ENCODE peak calls at places on chromosomes 2 and 18, in four cellular contexts. D is cardiac muscle cell, Y is thoracic aorta, J is cardiac fibroblast. X is an unnamed sample.

GRCh38 chr2:101528501-101528900 is 53.6 kb upstream of the RFX8 start:
- DNase-seq in D (no peak), Y (no peak), J (no peak), X (no peak)

GRCh38 chr2:177429688-177430325 is 37.2 kb downstream of the AGPS start:
- DNase-seq in D (no peak), Y (no peak), J (peak; percentile 94), X (no peak)

GRCh38 chr2:118032169-118033013 is 18.5 kb upstream of the CCDC93 start:
- DNase-seq in D (peak; percentile 65), Y (no peak), J (peak; percentile 58), X (no peak)

GRCh38 chr2:55885129-55885943 is 38.2 kb downstream of the EFEMP1 start:
- DNase-seq in D (no peak), Y (no peak), J (peak; percentile 98), X (no peak)

GRCh38 chr2:190344275-190344827 is 962 bp downstream of the INPP1 start:
- DNase-seq in D (no peak), Y (no peak), J (peak; percentile 33), X (no peak)

GRCh38 chr2:59025157-59025757 is 784.1 kb upstream of the FANCL start:
- DNase-seq in D (peak; percentile 74), Y (no peak), J (peak; percentile 6), X (no peak)

GRCh38 chr2:80361904-80362303 is 57.4 kb upstream of the LRRTM1 start:
- DNase-seq in D (no peak), Y (no peak), J (no peak), X (no peak)

GRCh38 chr2:228181098-228182019 is at the start of gene SPHKAP:
- DNase-seq in D (peak; percentile 78), Y (no peak), J (no peak), X (no peak)

GRCh38 chr2:238100049-238100820 is at the start of gene ESPNL:
- DNase-seq in D (no peak), Y (no peak), J (no peak), X (peak; percentile 83)

DNA sequence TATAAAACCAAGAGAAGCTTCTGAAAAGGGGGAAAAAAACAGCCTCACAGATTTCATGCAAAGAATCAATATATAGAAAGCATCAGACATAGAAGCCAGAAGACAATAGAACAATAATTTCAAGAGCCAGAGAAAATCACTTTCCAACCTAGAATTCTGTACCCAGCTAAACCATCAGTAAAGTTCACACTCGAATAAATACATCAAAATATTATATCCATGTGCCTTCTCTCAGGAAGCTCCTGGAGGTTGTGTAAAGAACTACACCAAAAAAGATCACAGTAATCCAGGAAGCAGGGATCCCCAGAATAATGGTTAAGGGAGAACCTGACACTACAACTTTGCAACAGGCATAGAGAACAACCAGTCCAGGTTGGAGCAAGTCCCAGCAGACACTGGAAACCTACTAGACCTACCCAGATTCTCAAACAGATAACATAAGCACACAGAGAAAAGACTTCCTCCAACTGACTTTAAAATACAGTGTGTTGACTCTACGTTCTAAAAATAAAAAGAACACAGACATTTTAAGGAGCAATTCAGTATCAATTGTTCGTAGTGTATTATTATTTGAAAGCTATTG is 401.9 kb upstream of the HS6ST1 start:
- DNase-seq in D (no peak), Y (no peak), J (no peak), X (no peak)
- TF ChIP-seq CTCF in D (peak; percentile 21), Y (no peak), J (peak; percentile 5), X (peak; percentile 14)

DNA sequence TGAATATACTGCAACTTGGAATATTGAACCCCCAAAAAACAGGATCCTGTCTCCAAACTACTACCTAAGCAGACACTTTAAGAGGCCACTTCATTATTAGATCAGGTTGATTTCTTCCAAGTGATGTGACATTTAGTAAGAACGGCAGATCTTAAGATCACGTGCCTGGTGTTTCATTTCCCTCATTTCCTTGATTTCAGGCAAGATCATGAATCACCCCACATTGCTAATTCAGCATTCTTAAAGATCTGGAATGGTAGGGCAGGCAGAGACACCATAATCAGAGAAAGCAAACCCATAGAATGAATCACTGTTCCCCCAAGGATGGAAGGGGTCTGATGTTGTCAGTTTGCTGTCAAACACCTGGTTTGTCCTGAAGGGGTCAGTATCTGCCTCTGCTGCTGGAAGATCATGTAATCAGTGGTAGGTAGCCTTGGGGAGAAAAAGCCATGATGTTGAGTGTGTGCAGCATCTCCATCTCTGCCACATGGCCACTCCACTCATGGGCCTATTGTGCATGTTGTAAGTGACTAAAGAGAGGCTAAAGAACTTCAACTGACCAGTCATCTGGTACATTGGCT is 133.9 kb downstream of the ARHGAP15 start:
- DNase-seq in D (no peak), Y (no peak), J (peak; percentile 18), X (no peak)
- TF ChIP-seq CTCF in D (no peak), Y (no peak), J (peak; percentile 21), X (no peak)

GRCh38 chr2:68812256-68812655 is 58.9 kb downstream of the BMP10 start:
- DNase-seq in D (no peak), Y (no peak), J (no peak), X (no peak)
- TF ChIP-seq CTCF in D (no peak), Y (no peak), J (no peak), X (peak; percentile 31)

GRCh38 chr18:8450013-8450412 is 159.2 kb upstream of the RAB12 start:
- DNase-seq in D (peak; percentile 11), Y (no peak), J (no peak), X (peak; percentile 17)
- TF ChIP-seq CTCF in D (peak; percentile 57), Y (peak; percentile 13), J (peak; percentile 57), X (peak; percentile 41)

GRCh38 chr2:20675701-20676352 is 8.9 kb downstream of the GDF7 start:
- DNase-seq in D (no peak), Y (no peak), J (no peak), X (no peak)
- TF ChIP-seq CTCF in D (no peak), Y (no peak), J (no peak), X (no peak)

DNA sequence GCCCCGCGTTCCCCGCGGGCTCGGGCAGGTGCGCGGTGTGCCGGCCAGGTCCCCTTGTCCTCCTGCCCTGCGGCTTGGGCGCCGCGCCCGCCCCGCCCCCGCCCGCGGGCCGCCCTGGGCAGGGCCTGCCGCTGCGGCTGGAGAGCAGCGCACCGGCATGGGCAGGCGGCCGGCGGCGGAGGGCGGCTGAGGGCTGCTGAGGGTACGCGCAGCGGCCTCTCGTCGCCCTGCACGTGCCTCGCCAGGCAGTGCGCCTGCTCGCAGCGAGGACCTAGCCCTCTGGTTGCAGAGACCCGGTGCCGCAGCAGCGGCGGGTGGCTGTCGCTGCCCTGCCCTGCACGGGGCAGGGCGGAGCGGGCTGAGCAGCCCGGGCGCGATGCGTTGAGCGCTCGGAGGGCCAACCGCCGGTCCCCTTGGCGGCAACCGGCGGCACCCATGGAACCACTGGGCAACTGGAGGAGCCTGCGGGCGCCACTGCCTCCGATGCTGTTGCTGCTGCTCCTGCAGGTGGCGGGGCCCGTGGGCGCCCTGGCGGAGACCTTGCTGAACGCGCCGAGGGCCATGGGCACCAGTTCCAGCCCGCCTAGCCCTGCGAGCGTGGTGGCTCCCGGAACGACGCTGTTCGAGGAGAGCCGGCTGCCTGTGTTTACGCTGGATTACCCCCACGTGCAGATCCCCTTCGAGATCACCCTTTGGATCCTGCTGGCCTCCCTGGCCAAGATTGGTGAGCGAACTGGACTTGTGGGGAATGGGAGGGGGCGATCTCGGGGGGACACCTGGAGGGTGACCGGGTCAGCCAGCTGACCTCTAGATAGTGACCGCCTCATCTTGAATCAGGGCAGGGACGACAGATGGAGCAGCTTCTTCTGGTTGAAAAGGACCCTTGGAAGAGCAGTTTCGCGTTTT is at the start of gene SLC9A2:
- DNase-seq in D (peak; percentile 78), Y (no peak), J (no peak), X (no peak)
- TF ChIP-seq CTCF in D (no peak), Y (no peak), J (no peak), X (no peak)

GRCh38 chr2:233053928-233054774 is 6.0 kb upstream of the INPP5D start:
- DNase-seq in D (peak; percentile 75), Y (no peak), J (peak; percentile 48), X (no peak)
- TF ChIP-seq CTCF in D (peak; percentile 95), Y (peak; percentile 92), J (peak; percentile 95), X (peak; percentile 90)